ENCODE peak calls at places on chromosomes 12 and 14, in six cellular contexts. T, W, R, U, N and Y are unnamed samples.

GRCh38 chr12:60752589-60752988 is 1156.8 kb downstream of the SLC16A7 start:
- DNase-seq in T (no peak), W (no peak), R (no peak), U (no peak), N (no peak), Y (no peak)

GRCh38 chr14:101876539-101876938 is 87.8 kb upstream of the DYNC1H1 start:
- DNase-seq in T (peak), W (peak), R (peak), U (no peak), N (no peak), Y (no peak)

GRCh38 chr12:122227341-122227740 is 1.5 kb upstream of the DIABLO start:
- DNase-seq in T (peak), W (no peak), R (peak), U (no peak), N (no peak), Y (no peak)

GRCh38 chr14:94839346-94839745 is 69.4 kb upstream of the GSC start:
- DNase-seq in T (no peak), W (no peak), R (no peak), U (no peak), N (no peak), Y (no peak)

GRCh38 chr12:21962236-21962635 is 21.0 kb upstream of the ABCC9 start:
- DNase-seq in T (no peak), W (peak), R (no peak), U (no peak), N (no peak), Y (peak)

GRCh38 chr12:104662203-104662602 is 205.5 kb downstream of the CHST11 start:
- DNase-seq in T (no peak), W (peak), R (no peak), U (no peak), N (no peak), Y (no peak)

GRCh38 chr12:90428474-90428873 is 526.5 kb downstream of the CCER1 start:
- DNase-seq in T (no peak), W (no peak), R (no peak), U (no peak), N (no peak), Y (no peak)

GRCh38 chr12:51847830-51848727 is at the start of gene FIGNL2:
- DNase-seq in T (no peak), W (peak), R (no peak), U (no peak), N (no peak), Y (no peak)

GRCh38 chr14:95250126-95250824 is 69.4 kb downstream of the CLMN start:
- DNase-seq in T (no peak), W (no peak), R (no peak), U (no peak), N (no peak), Y (no peak)

GRCh38 chr12:65459545-65459944 is 181.1 kb downstream of the MSRB3 start:
- DNase-seq in T (no peak), W (peak), R (no peak), U (no peak), N (no peak), Y (no peak)

GRCh38 chr14:65098586-65098985 is 3.7 kb downstream of the MAX start:
- DNase-seq in T (no peak), W (peak), R (no peak), U (no peak), N (no peak), Y (no peak)

GRCh38 chr14:94332587-94332986 is 9.5 kb upstream of the SERPINA6 start:
- DNase-seq in T (no peak), W (no peak), R (no peak), U (no peak), N (no peak), Y (no peak)

GRCh38 chr12:116187158-116187511 is 90.4 kb downstream of the MED13L start:
- DNase-seq in T (no peak), W (no peak), R (no peak), U (no peak), N (no peak), Y (no peak)

GRCh38 chr12:12107678-12108077 is 36.9 kb downstream of the BCL2L14 start:
- DNase-seq in T (no peak), W (no peak), R (no peak), U (no peak), N (no peak), Y (no peak)

GRCh38 chr12:106178582-106178981 is 39.8 kb upstream of the NUAK1 start:
- DNase-seq in T (no peak), W (no peak), R (no peak), U (no peak), N (no peak), Y (no peak)

GRCh38 chr12:93060666-93061413 is 131.7 kb upstream of the EEA1 start:
- DNase-seq in T (no peak), W (peak), R (no peak), U (peak), N (no peak), Y (peak)

GRCh38 chr14:64221604-64222003 is 72.6 kb downstream of the ESR2 start:
- DNase-seq in T (no peak), W (no peak), R (no peak), U (no peak), N (no peak), Y (no peak)

GRCh38 chr12:95099270-95099790 is 25.9 kb upstream of the NR2C1 start:
- DNase-seq in T (no peak), W (no peak), R (no peak), U (no peak), N (no peak), Y (no peak)

GRCh38 chr12:46071335-46071734 is 81.0 kb upstream of the SCAF11 start:
- DNase-seq in T (no peak), W (no peak), R (no peak), U (no peak), N (no peak), Y (no peak)

GRCh38 chr12:15728118-15728598 is 61.0 kb downstream of the EPS8 start:
- DNase-seq in T (no peak), W (peak), R (no peak), U (no peak), N (no peak), Y (peak)

GRCh38 chr12:34395056-34396005 is 373.0 kb downstream of the ALG10 start:
- DNase-seq in T (peak), W (no peak), R (no peak), U (no peak), N (peak), Y (no peak)

GRCh38 chr14:73452341-73453191 is 5.8 kb downstream of the NUMB start:
- DNase-seq in T (no peak), W (peak), R (no peak), U (no peak), N (no peak), Y (peak)

GRCh38 chr14:24366664-24367505 is 1.1 kb upstream of the NFATC4 start:
- DNase-seq in T (peak), W (peak), R (no peak), U (peak), N (peak), Y (peak)

GRCh38 chr12:20150835-20151234 is 217.5 kb upstream of the PDE3A start:
- DNase-seq in T (no peak), W (no peak), R (no peak), U (no peak), N (no peak), Y (no peak)

GRCh38 chr14:44979740-44980346 is 17.9 kb downstream of the TOGARAM1 start:
- DNase-seq in T (no peak), W (no peak), R (no peak), U (no peak), N (no peak), Y (no peak)

GRCh38 chr12:14782756-14783155 is 20.5 kb downstream of the WBP11 start:
- DNase-seq in T (no peak), W (no peak), R (no peak), U (no peak), N (no peak), Y (no peak)

GRCh38 chr14:53751650-53752049 is 205.0 kb downstream of the BMP4 start:
- DNase-seq in T (no peak), W (no peak), R (no peak), U (no peak), N (no peak), Y (no peak)

GRCh38 chr14:105419305-105420091 is at the start of gene MTA1:
- DNase-seq in T (peak), W (peak), R (no peak), U (peak), N (peak), Y (no peak)

GRCh38 chr12:22447223-22447622 is 97.1 kb downstream of the C2CD5 start:
- DNase-seq in T (no peak), W (peak), R (no peak), U (no peak), N (no peak), Y (no peak)

GRCh38 chr14:104856869-104857860 is 7.9 kb upstream of the CEP170B start:
- DNase-seq in T (peak), W (no peak), R (no peak), U (no peak), N (peak), Y (no peak)

GRCh38 chr14:104232070-104232484 is 93.7 kb downstream of the KIF26A start:
- DNase-seq in T (no peak), W (no peak), R (no peak), U (no peak), N (no peak), Y (no peak)

GRCh38 chr12:22272596-22272995 is 61.9 kb downstream of the ST8SIA1 start:
- DNase-seq in T (no peak), W (no peak), R (no peak), U (no peak), N (no peak), Y (no peak)

GRCh38 chr12:85805654-85806053 is 30.6 kb downstream of the RASSF9 start:
- DNase-seq in T (no peak), W (no peak), R (no peak), U (no peak), N (no peak), Y (peak)

GRCh38 chr12:59904874-59905521 is 309.2 kb downstream of the SLC16A7 start:
- DNase-seq in T (no peak), W (peak), R (no peak), U (no peak), N (no peak), Y (peak)

GRCh38 chr12:40172879-40173278 is 51.9 kb upstream of the LRRK2 start:
- DNase-seq in T (no peak), W (no peak), R (no peak), U (no peak), N (no peak), Y (no peak)

GRCh38 chr12:50218386-50218785 is 51.2 kb upstream of the CERS5 start:
- DNase-seq in T (no peak), W (peak), R (no peak), U (no peak), N (no peak), Y (peak)

GRCh38 chr14:92105073-92105844 is 1.1 kb downstream of the ATXN3 start:
- DNase-seq in T (no peak), W (peak), R (no peak), U (no peak), N (no peak), Y (no peak)
- H3K4me3 ChIP-seq in T (peak), W (peak), R (peak), U (peak), N (peak), Y (peak)

GRCh38 chr14:106691601-106692291 is 1165.4 kb downstream of the TMEM121 start:
- DNase-seq in T (peak), W (no peak), R (no peak), U (peak), N (no peak), Y (no peak)
- TF ChIP-seq CTCF in T (peak), W (peak), R (peak), U (peak), N (no peak), Y (peak)

GRCh38 chr14:68308695-68309094 is 484.2 kb downstream of the ZFP36L1 start:
- DNase-seq in T (no peak), W (no peak), R (no peak), U (no peak), N (no peak), Y (no peak)
- H3K27ac ChIP-seq in T (peak), W (no peak), R (no peak), U (no peak), N (peak), Y (no peak)

GRCh38 chr14:21496453-21496852 is 14.7 kb downstream of the METTL3 start:
- DNase-seq in T (no peak), W (peak), R (no peak), U (no peak), N (no peak), Y (peak)

GRCh38 chr14:21498540-21499526 is 12.3 kb downstream of the METTL3 start:
- DNase-seq in T (no peak), W (peak), R (no peak), U (peak), N (no peak), Y (peak)

GRCh38 chr14:21494902-21495762 is 16.0 kb downstream of the METTL3 start:
- DNase-seq in T (no peak), W (peak), R (no peak), U (no peak), N (no peak), Y (no peak)
- H3K4me3 ChIP-seq in T (no peak), W (no peak), R (no peak), U (no peak), N (no peak), Y (no peak)

DNA sequence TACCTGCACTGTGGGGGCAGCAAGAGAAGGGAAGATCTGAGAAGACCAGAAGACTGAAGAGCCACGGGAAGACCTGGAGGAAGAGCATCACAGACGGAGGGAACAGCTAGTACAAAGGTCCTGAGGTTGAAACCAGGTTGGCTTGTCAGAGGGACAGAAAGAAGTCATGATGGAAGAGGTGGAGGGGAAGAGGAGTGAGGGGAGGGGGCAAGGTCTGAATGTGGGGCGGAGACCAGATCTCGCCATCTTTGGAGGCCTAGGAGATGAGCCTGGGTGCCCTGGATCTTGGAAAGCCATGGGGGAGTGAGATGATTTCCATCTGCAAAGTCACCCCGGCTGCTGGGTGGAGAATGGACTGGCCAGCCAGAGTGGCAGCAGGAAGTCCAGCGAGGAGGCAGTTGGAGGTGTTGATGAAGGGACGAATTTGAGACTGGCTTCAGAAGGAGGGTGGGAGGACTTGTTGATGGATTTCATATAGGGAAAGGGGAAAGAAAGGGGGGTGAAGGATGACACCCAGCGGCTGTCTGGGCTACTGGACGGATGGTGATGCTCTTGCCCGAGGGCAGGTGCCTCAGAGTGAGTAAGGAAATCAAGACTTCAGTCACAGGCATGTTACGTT is 14.6 kb upstream of the UBC start:
- DNase-seq in T (peak), W (no peak), R (no peak), U (no peak), N (no peak), Y (no peak)
- TF ChIP-seq CTCF in T (no peak), W (no peak), R (no peak), U (peak), N (no peak), Y (peak)

GRCh38 chr12:131830335-131831020 is 2.3 kb downstream of the MMP17 start:
- DNase-seq in T (peak), W (peak), R (no peak), U (peak), N (peak), Y (peak)
- H3K27ac ChIP-seq in T (peak), W (peak), R (no peak), U (no peak), N (peak), Y (peak)

GRCh38 chr14:99534333-99534732 is 53.1 kb downstream of the CCNK start:
- DNase-seq in T (no peak), W (no peak), R (no peak), U (no peak), N (no peak), Y (no peak)
- H3K4me3 ChIP-seq in T (no peak), W (no peak), R (no peak), U (no peak), N (no peak), Y (no peak)

GRCh38 chr12:56590237-56590830 is 39.8 kb downstream of the BAZ2A start:
- DNase-seq in T (no peak), W (peak), R (no peak), U (peak), N (no peak), Y (peak)

GRCh38 chr12:56591111-56591510 is 39.0 kb downstream of the BAZ2A start:
- DNase-seq in T (no peak), W (no peak), R (no peak), U (no peak), N (no peak), Y (no peak)

GRCh38 chr12:56596815-56597214 is 33.3 kb downstream of the BAZ2A start:
- DNase-seq in T (no peak), W (no peak), R (no peak), U (no peak), N (no peak), Y (no peak)

GRCh38 chr12:56591961-56592360 is 38.2 kb downstream of the BAZ2A start:
- DNase-seq in T (no peak), W (peak), R (no peak), U (no peak), N (no peak), Y (no peak)

GRCh38 chr12:56593909-56594621 is 36.1 kb downstream of the BAZ2A start:
- DNase-seq in T (no peak), W (peak), R (peak), U (peak), N (no peak), Y (peak)
- TF ChIP-seq CTCF in T (peak), W (peak), R (peak), U (peak), N (peak), Y (peak)